ENCODE peak calls at places on chromosome X, in five cellular contexts. Z is GM23338, U is endothelial cell of umbilical vein, L is mammary epithelial cell, Q is fibroblast of lung. E is an unnamed sample.

GRCh38 chrX:46447384-46447783 is 97.8 kb downstream of the ZNF674 start:
- DNase-seq in L (no peak), U (peak), Q (no peak), Z (no peak), E (no peak)

GRCh38 chrX:9286234-9286633 is 178.6 kb upstream of the TBL1X start:
- DNase-seq in L (no peak), Q (no peak), U (no peak), Z (no peak), E (no peak)

GRCh38 chrX:6159468-6159867 is 69.2 kb downstream of the NLGN4X start:
- DNase-seq in L (no peak), U (no peak), Q (no peak), Z (no peak), E (no peak)

GRCh38 chrX:153989971-153990655 is 17.6 kb downstream of the TMEM187 start:
- DNase-seq in L (no peak), U (no peak), Z (no peak), Q (no peak), E (no peak)

GRCh38 chrX:154840856-154841255 is 6.4 kb upstream of the SMIM9 start:
- DNase-seq in Z (peak), L (peak), U (peak), Q (peak), E (peak)

GRCh38 chrX:129452523-129452922 is 70.8 kb downstream of the SMARCA1 start:
- DNase-seq in L (no peak), Q (no peak), Z (no peak), U (no peak), E (no peak)

GRCh38 chrX:134368140-134368539 is 91.8 kb upstream of the HPRT1 start:
- DNase-seq in L (no peak), Z (peak), U (no peak), Q (no peak), E (no peak)

GRCh38 chrX:110402855-110403230 is 44.2 kb downstream of the RTL9 start:
- DNase-seq in L (peak), Z (no peak), U (no peak), Q (no peak), E (no peak)

GRCh38 chrX:134619838-134620237 is 38.4 kb downstream of the PLAC1 start:
- DNase-seq in U (peak), L (no peak), Z (no peak), Q (no peak), E (no peak)

GRCh38 chrX:134933248-134933647 is 57.5 kb upstream of the SMIM10 start:
- DNase-seq in U (no peak), Z (no peak), Q (no peak), L (no peak), E (no peak)

GRCh38 chrX:115679460-115679859 is 118.5 kb downstream of the PLS3 start:
- DNase-seq in Q (peak), Z (peak), U (peak), L (peak), E (peak)

GRCh38 chrX:79133897-79134296 is 10.6 kb upstream of the GPR174 start:
- DNase-seq in L (no peak), Z (no peak), U (no peak), Q (no peak), E (no peak)

GRCh38 chrX:79140731-79141130 is 3.8 kb upstream of the GPR174 start:
- DNase-seq in L (no peak), Z (no peak), Q (no peak), U (peak), E (no peak)

DNA sequence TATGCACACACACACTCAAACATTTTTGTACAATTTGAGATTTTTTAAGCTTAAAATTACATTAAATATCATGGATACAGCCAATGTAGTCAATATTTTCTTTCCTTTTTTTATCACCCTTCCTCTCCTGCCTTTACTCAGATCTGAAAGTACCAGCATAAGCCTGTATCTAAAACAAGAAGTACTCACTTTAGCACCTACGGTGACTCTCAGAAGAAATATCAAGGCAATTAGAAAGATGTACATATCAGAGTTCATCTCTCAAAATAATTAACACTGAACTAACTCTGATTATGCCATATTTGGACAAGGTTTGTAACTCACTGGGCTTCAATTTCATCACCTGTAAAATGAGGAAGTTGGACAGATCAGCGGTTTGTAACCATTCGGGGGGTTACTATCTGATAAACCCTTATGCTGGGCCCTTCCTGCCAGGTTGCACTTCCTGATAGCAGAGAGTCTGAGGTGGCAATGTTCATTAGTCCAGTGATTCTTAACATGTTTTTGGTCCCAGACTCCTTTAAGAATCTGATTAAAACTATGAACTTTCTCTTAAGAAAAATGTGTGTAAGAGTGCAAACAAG is 5.7 kb upstream of the GPR174 start:
- DNase-seq in Q (no peak), L (no peak), U (no peak), Z (no peak), E (no peak)
- H3K4me2 ChIP-seq in Q (no peak), L (no peak), U (no peak), Z (no peak), E (no peak)

DNA sequence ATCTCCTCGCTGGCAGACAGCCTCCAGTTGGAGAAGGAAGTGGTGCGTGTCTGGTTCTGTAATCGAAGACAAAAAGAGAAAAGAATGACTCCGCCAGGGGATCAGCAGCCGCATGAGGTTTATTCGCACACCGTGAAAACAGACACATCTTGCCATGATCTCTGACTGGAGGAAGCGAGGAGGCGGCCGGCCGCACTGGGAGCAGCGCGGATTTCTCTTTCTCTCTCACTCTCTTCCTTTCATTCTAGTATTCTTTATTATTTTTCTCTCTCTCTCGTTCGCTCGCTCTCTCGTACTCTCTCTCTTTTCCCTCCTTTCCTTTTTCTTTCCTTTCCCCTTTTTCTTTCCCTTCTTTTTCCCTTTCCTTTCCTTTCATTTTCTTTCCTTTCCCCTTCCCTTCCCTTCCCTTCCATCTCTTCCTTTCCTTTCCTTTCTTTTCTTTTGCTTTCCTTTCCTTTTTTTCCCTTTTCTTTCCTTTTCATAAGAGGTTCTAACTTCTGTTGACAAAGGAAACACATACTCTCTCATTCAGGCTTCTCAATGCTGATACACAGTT is 1.2 kb downstream of the POU3F4 start:
- DNase-seq in Z (no peak), L (no peak), U (no peak), Q (no peak), E (no peak)
- TF ChIP-seq EZH2 in Z (no peak), L (no peak), U (no peak), Q (no peak), E (no peak)

DNA sequence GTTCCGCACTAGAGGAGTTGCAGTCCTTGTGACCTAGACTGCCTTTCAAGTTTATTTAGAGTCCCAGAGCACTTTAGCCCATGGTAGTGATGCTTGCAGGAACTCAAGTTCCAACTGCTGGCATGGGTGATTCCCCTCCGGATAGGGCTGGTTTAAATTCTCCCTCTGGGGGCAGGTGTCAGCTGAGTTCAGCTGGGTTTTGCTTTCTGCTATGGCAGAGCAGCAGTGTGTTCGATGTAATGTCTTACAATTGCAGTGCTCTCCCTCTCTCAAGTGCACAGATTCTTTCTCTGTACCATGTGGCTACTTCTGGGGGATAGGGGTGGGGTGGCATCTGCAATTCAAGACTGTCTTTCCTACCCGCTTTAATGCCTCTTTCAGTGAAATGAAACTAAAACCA is 164.8 kb upstream of the ZIC3 start:
- DNase-seq in U (no peak), Z (no peak), L (no peak), Q (no peak), E (no peak)
- H3K4me2 ChIP-seq in U (no peak), Z (no peak), L (no peak), Q (no peak), E (no peak)

GRCh38 chrX:623599-624323 is 6.8 kb upstream of the SHOX start:
- DNase-seq in L (no peak), U (no peak), Z (peak), Q (peak), E (no peak)
- TF ChIP-seq EZH2 in L (no peak), U (no peak), Z (peak), Q (no peak), E (no peak)